ENCODE peak calls at places on chromosomes 4 and X, in six cellular contexts. One of them, this sample, is unnamed.

GRCh38 chrX:16827225-16827624 is 41.0 kb downstream of the TXLNG start:
- DNase-seq in gastrocnemius medialis: no peak
- DNase-seq in cardiac muscle cell: no peak
- DNase-seq in foreskin fibroblast: no peak
- DNase-seq in Peyer's patch: no peak
- DNase-seq in AG04449: no peak
- DNase-seq in this sample: no peak

GRCh38 chrX:76148011-76148665 is 24.7 kb upstream of the PBDC1 start:
- DNase-seq in gastrocnemius medialis: no peak
- DNase-seq in cardiac muscle cell: peak
- DNase-seq in foreskin fibroblast: peak
- DNase-seq in Peyer's patch: no peak
- DNase-seq in AG04449: no peak
- DNase-seq in this sample: no peak

GRCh38 chrX:106302304-106302703 is 134.2 kb downstream of the PWWP3B start:
- DNase-seq in gastrocnemius medialis: no peak
- DNase-seq in cardiac muscle cell: peak
- DNase-seq in foreskin fibroblast: no peak
- DNase-seq in Peyer's patch: no peak
- DNase-seq in AG04449: no peak
- DNase-seq in this sample: no peak

GRCh38 chr4:158157412-158157811 is 15.4 kb downstream of the GASK1B start:
- DNase-seq in gastrocnemius medialis: no peak
- DNase-seq in cardiac muscle cell: no peak
- DNase-seq in foreskin fibroblast: no peak
- DNase-seq in Peyer's patch: no peak
- DNase-seq in AG04449: no peak
- DNase-seq in this sample: no peak

GRCh38 chr4:149555146-149555545 is 260.5 kb downstream of the IQCM start:
- DNase-seq in gastrocnemius medialis: no peak
- DNase-seq in cardiac muscle cell: no peak
- DNase-seq in foreskin fibroblast: no peak
- DNase-seq in Peyer's patch: no peak
- DNase-seq in AG04449: no peak
- DNase-seq in this sample: no peak

GRCh38 chr4:9800878-9801277 is 19.4 kb downstream of the DRD5 start:
- DNase-seq in gastrocnemius medialis: no peak
- DNase-seq in cardiac muscle cell: no peak
- DNase-seq in foreskin fibroblast: no peak
- DNase-seq in Peyer's patch: no peak
- DNase-seq in AG04449: no peak
- DNase-seq in this sample: no peak

GRCh38 chr4:130722370-130722769 is 1626.4 kb downstream of the C4orf33 start:
- DNase-seq in gastrocnemius medialis: no peak
- DNase-seq in cardiac muscle cell: no peak
- DNase-seq in foreskin fibroblast: no peak
- DNase-seq in Peyer's patch: no peak
- DNase-seq in AG04449: no peak
- DNase-seq in this sample: no peak

GRCh38 chr4:89078300-89078699 is 21.3 kb upstream of the FAM13A start:
- DNase-seq in gastrocnemius medialis: no peak
- DNase-seq in cardiac muscle cell: no peak
- DNase-seq in foreskin fibroblast: no peak
- DNase-seq in Peyer's patch: no peak
- DNase-seq in AG04449: no peak
- DNase-seq in this sample: no peak

GRCh38 chr4:41913509-41913908 is 21.7 kb upstream of the TMEM33 start:
- DNase-seq in gastrocnemius medialis: no peak
- DNase-seq in cardiac muscle cell: no peak
- DNase-seq in foreskin fibroblast: peak
- DNase-seq in Peyer's patch: no peak
- DNase-seq in AG04449: no peak
- DNase-seq in this sample: no peak

GRCh38 chr4:3461515-3462291 is 1.4 kb upstream of the DOK7 start:
- DNase-seq in gastrocnemius medialis: peak
- DNase-seq in cardiac muscle cell: peak
- DNase-seq in foreskin fibroblast: no peak
- DNase-seq in Peyer's patch: peak
- DNase-seq in AG04449: no peak
- DNase-seq in this sample: no peak

GRCh38 chr4:107931775-107932321 is 499 bp downstream of the CYP2U1 start:
- DNase-seq in gastrocnemius medialis: peak
- DNase-seq in cardiac muscle cell: no peak
- DNase-seq in foreskin fibroblast: no peak
- DNase-seq in Peyer's patch: no peak
- DNase-seq in AG04449: no peak
- DNase-seq in this sample: no peak

GRCh38 chr4:161869511-161869910 is 294.3 kb downstream of the FSTL5 start:
- DNase-seq in gastrocnemius medialis: no peak
- DNase-seq in cardiac muscle cell: no peak
- DNase-seq in foreskin fibroblast: no peak
- DNase-seq in Peyer's patch: no peak
- DNase-seq in AG04449: no peak
- DNase-seq in this sample: no peak

GRCh38 chrX:17183566-17183965 is 191.4 kb upstream of the NHS start:
- DNase-seq in gastrocnemius medialis: no peak
- DNase-seq in cardiac muscle cell: no peak
- DNase-seq in foreskin fibroblast: no peak
- DNase-seq in Peyer's patch: no peak
- DNase-seq in AG04449: no peak
- DNase-seq in this sample: no peak

GRCh38 chr4:39937683-39938268 is 39.9 kb downstream of the PDS5A start:
- DNase-seq in gastrocnemius medialis: no peak
- DNase-seq in cardiac muscle cell: no peak
- DNase-seq in foreskin fibroblast: no peak
- DNase-seq in Peyer's patch: no peak
- DNase-seq in AG04449: no peak
- DNase-seq in this sample: no peak

GRCh38 chr4:181792641-181793612 is 450.3 kb upstream of the TENM3 start:
- DNase-seq in gastrocnemius medialis: no peak
- DNase-seq in cardiac muscle cell: no peak
- DNase-seq in foreskin fibroblast: no peak
- DNase-seq in Peyer's patch: no peak
- DNase-seq in AG04449: no peak
- DNase-seq in this sample: no peak

GRCh38 chr4:88706574-88706973 is 8.9 kb upstream of the NAP1L5 start:
- DNase-seq in gastrocnemius medialis: peak
- DNase-seq in cardiac muscle cell: peak
- DNase-seq in foreskin fibroblast: peak
- DNase-seq in Peyer's patch: no peak
- DNase-seq in AG04449: no peak
- DNase-seq in this sample: peak

GRCh38 chr4:150080335-150080734 is 2.1 kb downstream of the DCLK2 start:
- DNase-seq in gastrocnemius medialis: no peak
- DNase-seq in cardiac muscle cell: peak
- DNase-seq in foreskin fibroblast: peak
- DNase-seq in Peyer's patch: no peak
- DNase-seq in AG04449: no peak
- DNase-seq in this sample: no peak

GRCh38 chrX:105821471-105822081 is 763 bp upstream of the NRK start:
- DNase-seq in gastrocnemius medialis: no peak
- DNase-seq in cardiac muscle cell: peak
- DNase-seq in foreskin fibroblast: no peak
- DNase-seq in Peyer's patch: no peak
- DNase-seq in AG04449: no peak
- DNase-seq in this sample: no peak

GRCh38 chr4:127880764-127881564 is at the start of gene PLK4:
- DNase-seq in gastrocnemius medialis: peak
- DNase-seq in cardiac muscle cell: peak
- DNase-seq in foreskin fibroblast: peak
- DNase-seq in Peyer's patch: peak
- DNase-seq in AG04449: peak
- DNase-seq in this sample: peak

GRCh38 chr4:150117094-150117493 is 38.8 kb downstream of the DCLK2 start:
- DNase-seq in gastrocnemius medialis: no peak
- DNase-seq in cardiac muscle cell: peak
- DNase-seq in foreskin fibroblast: no peak
- DNase-seq in Peyer's patch: no peak
- DNase-seq in AG04449: no peak
- DNase-seq in this sample: no peak

GRCh38 chrX:146602246-146602645 is 207.3 kb upstream of the CXorf51B start:
- DNase-seq in gastrocnemius medialis: no peak
- DNase-seq in cardiac muscle cell: no peak
- DNase-seq in foreskin fibroblast: no peak
- DNase-seq in Peyer's patch: no peak
- DNase-seq in AG04449: no peak
- DNase-seq in this sample: no peak

GRCh38 chrX:47643926-47644325 is 6.4 kb downstream of the ELK1 start:
- DNase-seq in gastrocnemius medialis: no peak
- DNase-seq in cardiac muscle cell: peak
- DNase-seq in foreskin fibroblast: peak
- DNase-seq in Peyer's patch: no peak
- DNase-seq in AG04449: no peak
- DNase-seq in this sample: no peak

GRCh38 chrX:148517191-148517590 is 16.8 kb downstream of the AFF2 start:
- DNase-seq in gastrocnemius medialis: no peak
- DNase-seq in cardiac muscle cell: no peak
- DNase-seq in foreskin fibroblast: no peak
- DNase-seq in Peyer's patch: no peak
- DNase-seq in AG04449: no peak
- DNase-seq in this sample: no peak

GRCh38 chr4:39526810-39527295 is 386 bp downstream of the UGDH start:
- DNase-seq in gastrocnemius medialis: no peak
- DNase-seq in cardiac muscle cell: no peak
- DNase-seq in foreskin fibroblast: no peak
- DNase-seq in Peyer's patch: no peak
- DNase-seq in AG04449: no peak
- DNase-seq in this sample: no peak

GRCh38 chr4:26964512-26964911 is 103.9 kb downstream of the STIM2 start:
- DNase-seq in gastrocnemius medialis: no peak
- DNase-seq in cardiac muscle cell: no peak
- DNase-seq in foreskin fibroblast: no peak
- DNase-seq in Peyer's patch: no peak
- DNase-seq in AG04449: no peak
- DNase-seq in this sample: no peak

GRCh38 chrX:152170621-152171020 is 32.2 kb upstream of the MAGEA10 start:
- DNase-seq in gastrocnemius medialis: no peak
- DNase-seq in cardiac muscle cell: no peak
- DNase-seq in foreskin fibroblast: no peak
- DNase-seq in Peyer's patch: no peak
- DNase-seq in AG04449: no peak
- DNase-seq in this sample: no peak

DNA sequence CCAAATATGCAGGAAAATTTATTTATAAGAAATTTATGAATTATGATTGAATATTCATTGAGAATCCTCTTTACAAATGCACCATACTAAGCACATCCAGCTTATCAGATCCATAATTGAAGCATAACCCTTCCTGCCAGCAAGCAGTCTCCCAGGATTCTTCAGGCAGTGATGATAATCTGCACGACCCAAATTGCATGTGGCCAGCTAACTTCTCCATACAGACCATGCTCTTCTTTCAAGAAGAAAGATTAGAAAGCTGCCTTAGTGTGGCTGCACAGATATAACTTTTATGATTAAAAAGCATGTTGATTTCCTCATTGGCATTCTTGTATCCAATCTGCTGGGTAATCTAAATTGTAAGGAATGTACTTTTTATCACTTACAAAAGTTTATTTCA is 3.3 kb upstream of the CBR4 start:
- DNase-seq in gastrocnemius medialis: no peak
- DNase-seq in cardiac muscle cell: no peak
- DNase-seq in foreskin fibroblast: no peak
- DNase-seq in Peyer's patch: no peak
- DNase-seq in AG04449: no peak
- DNase-seq in this sample: no peak
- H3K4me3 ChIP-seq in gastrocnemius medialis: no peak
- H3K4me3 ChIP-seq in cardiac muscle cell: no peak
- H3K4me3 ChIP-seq in foreskin fibroblast: no peak
- H3K4me3 ChIP-seq in Peyer's patch: no peak
- H3K4me3 ChIP-seq in AG04449: no peak
- H3K4me3 ChIP-seq in this sample: no peak

DNA sequence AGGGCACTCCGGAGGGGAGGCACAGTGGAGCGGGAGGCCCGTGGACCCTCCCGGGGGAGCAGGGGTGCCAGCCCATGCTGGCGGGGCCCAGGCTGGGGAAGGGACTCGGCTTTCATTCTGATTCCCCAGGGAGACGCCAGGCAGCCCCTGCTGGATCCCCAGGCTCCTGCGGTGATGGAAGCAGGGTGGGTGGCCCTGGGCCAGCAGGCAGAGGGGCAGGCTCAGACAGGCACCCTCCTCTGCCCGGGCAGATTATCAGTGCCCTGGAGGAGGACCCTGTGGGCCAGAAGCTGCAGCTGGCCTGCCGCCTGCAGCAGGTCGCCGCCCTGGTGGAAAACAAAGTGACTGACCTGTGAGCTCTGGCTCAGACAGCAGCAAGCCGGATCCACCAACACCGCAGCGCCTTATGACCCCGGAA is 2.1 kb upstream of the SRPK3 start:
- DNase-seq in gastrocnemius medialis: no peak
- DNase-seq in cardiac muscle cell: no peak
- DNase-seq in foreskin fibroblast: no peak
- DNase-seq in Peyer's patch: no peak
- DNase-seq in AG04449: no peak
- DNase-seq in this sample: no peak
- TF ChIP-seq CTCF in gastrocnemius medialis: no peak
- TF ChIP-seq CTCF in cardiac muscle cell: no peak
- TF ChIP-seq CTCF in foreskin fibroblast: no peak
- TF ChIP-seq CTCF in Peyer's patch: no peak
- TF ChIP-seq CTCF in AG04449: no peak
- TF ChIP-seq CTCF in this sample: no peak

GRCh38 chr4:8292388-8293107 is 23.0 kb downstream of the HTRA3 start:
- DNase-seq in gastrocnemius medialis: no peak
- DNase-seq in cardiac muscle cell: no peak
- DNase-seq in foreskin fibroblast: no peak
- DNase-seq in Peyer's patch: peak
- DNase-seq in AG04449: no peak
- DNase-seq in this sample: no peak
- H3K4me3 ChIP-seq in gastrocnemius medialis: no peak
- H3K4me3 ChIP-seq in cardiac muscle cell: no peak
- H3K4me3 ChIP-seq in foreskin fibroblast: no peak
- H3K4me3 ChIP-seq in Peyer's patch: no peak
- H3K4me3 ChIP-seq in AG04449: no peak
- H3K4me3 ChIP-seq in this sample: no peak

GRCh38 chr4:8307714-8308113 is 38.2 kb downstream of the HTRA3 start:
- DNase-seq in gastrocnemius medialis: no peak
- DNase-seq in cardiac muscle cell: no peak
- DNase-seq in foreskin fibroblast: no peak
- DNase-seq in Peyer's patch: no peak
- DNase-seq in AG04449: no peak
- DNase-seq in this sample: no peak
- TF ChIP-seq CTCF in gastrocnemius medialis: no peak
- TF ChIP-seq CTCF in cardiac muscle cell: no peak
- TF ChIP-seq CTCF in foreskin fibroblast: no peak
- TF ChIP-seq CTCF in Peyer's patch: no peak
- TF ChIP-seq CTCF in AG04449: no peak
- TF ChIP-seq CTCF in this sample: no peak

GRCh38 chr4:118757761-118758213 is 72.6 kb downstream of the METTL14 start:
- DNase-seq in gastrocnemius medialis: no peak
- DNase-seq in cardiac muscle cell: peak
- DNase-seq in foreskin fibroblast: peak
- DNase-seq in Peyer's patch: no peak
- DNase-seq in AG04449: no peak
- DNase-seq in this sample: no peak
- H3K4me3 ChIP-seq in gastrocnemius medialis: no peak
- H3K4me3 ChIP-seq in cardiac muscle cell: no peak
- H3K4me3 ChIP-seq in foreskin fibroblast: no peak
- H3K4me3 ChIP-seq in Peyer's patch: no peak
- H3K4me3 ChIP-seq in AG04449: no peak
- H3K4me3 ChIP-seq in this sample: no peak